ENCODE peak calls at places on chromosomes 1 and 21, in six cellular contexts. H, G, M, L, W and T are unnamed samples.

GRCh38 chr1:46575300-46575699 is 23.9 kb upstream of the KNCN start:
- DNase-seq in G (no peak), L (no peak), M (no peak), W (no peak), H (no peak), T (no peak)

GRCh38 chr1:53582211-53583020 is 123.2 kb downstream of the DMRTB1 start:
- DNase-seq in M (no peak), L (no peak), W (no peak), H (no peak), G (no peak), T (peak; percentile 73)

GRCh38 chr1:161956097-161956496 is 67.6 kb downstream of the OLFML2B start:
- DNase-seq in L (no peak), G (no peak), H (peak; percentile 97), W (no peak), M (no peak), T (no peak)

GRCh38 chr1:107141491-107142369 is 891 bp downstream of the NTNG1 start:
- DNase-seq in L (peak; percentile 82), G (no peak), H (peak; percentile 67), W (peak; percentile 46), M (peak; percentile 68), T (peak; percentile 45)

GRCh38 chr21:37331411-37331810 is 35.2 kb upstream of the DYRK1A start:
- DNase-seq in H (no peak), M (no peak), L (no peak), W (no peak), G (no peak), T (no peak)

GRCh38 chr1:19811206-19811851 is 3.8 kb downstream of the RNF186 start:
- DNase-seq in H (peak; percentile 53), G (peak; percentile 29), W (peak; percentile 59), M (peak; percentile 73), L (peak; percentile 47), T (no peak)

GRCh38 chr1:59018860-59019259 is 235.0 kb upstream of the JUN start:
- DNase-seq in W (no peak), H (no peak), M (no peak), G (peak; percentile 46), L (no peak), T (no peak)

GRCh38 chr1:62841587-62842169 is 57.7 kb downstream of the ATG4C start:
- DNase-seq in H (peak; percentile 70), M (peak; percentile 86), L (peak; percentile 72), G (no peak), W (no peak), T (peak; percentile 14)

GRCh38 chr1:25360596-25361581 is 22.8 kb downstream of the TMEM50A start:
- DNase-seq in H (peak; percentile 78), M (peak; percentile 76), L (peak; percentile 63), G (no peak), W (no peak), T (no peak)

GRCh38 chr21:32260130-32260529 is 18.7 kb downstream of the MIS18A start:
- DNase-seq in G (no peak), L (no peak), W (no peak), H (no peak), M (no peak), T (no peak)

GRCh38 chr1:2349821-2350220 is 41.5 kb downstream of the MORN1 start:
- DNase-seq in W (peak; percentile 20), G (peak; percentile 5), M (no peak), H (no peak), L (no peak), T (no peak)

DNA sequence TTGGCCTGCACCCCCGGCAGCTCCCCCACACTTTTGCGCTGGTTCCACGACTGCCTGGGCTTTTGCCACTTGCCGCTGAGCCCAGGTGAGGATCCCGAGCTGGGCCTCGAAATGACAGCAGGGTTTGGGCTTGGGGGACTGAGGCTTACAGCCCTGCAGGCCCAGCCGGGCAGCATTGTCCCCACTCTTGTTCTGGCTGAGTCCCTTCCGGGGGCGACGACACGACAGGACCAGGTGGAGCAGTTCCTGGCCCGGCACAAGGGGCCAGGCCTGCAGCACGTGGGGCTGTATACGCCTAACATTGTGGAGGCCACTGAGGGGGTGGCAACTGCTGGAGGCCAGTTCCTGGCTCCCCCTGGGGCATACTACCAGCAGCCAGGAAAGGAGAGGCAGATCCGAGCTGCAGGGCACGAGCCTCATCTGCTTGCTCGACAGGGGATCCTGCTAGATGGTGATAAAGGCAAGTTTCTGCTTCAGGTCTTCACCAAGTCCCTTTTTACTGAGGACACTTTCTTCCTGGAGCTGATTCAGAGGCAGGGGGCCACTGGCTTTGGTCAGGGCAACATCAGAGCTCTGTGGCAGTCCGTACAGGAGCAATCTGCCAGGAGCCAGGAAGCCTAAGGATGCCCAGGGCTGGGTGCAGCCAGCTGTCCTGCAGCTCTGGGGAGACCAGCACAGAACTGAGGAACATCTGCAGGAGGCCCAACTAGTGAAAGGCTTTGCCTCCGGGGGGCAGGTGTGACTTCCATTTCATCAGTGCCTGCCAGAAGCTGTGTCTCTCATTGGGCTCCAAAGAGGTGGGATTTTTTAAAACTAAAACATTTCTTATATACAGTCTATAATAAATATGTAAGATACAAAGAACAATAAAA is 1.2 kb downstream of the HPDL start:
- DNase-seq in M (no peak), L (no peak), G (no peak), W (no peak), H (no peak), T (no peak)
- H3K4me3 ChIP-seq in M (no peak overlapping the region), L (no peak overlapping the region), G (peak overlapping the region; percentile 71), W (peak overlapping the region; percentile 58), H (no peak overlapping the region), T (no peak overlapping the region)

GRCh38 chr21:35400233-35400939 is 351.3 kb upstream of the RUNX1 start:
- DNase-seq in H (peak; percentile 65), W (no peak), L (peak; percentile 90), G (no peak), M (peak; percentile 87), T (peak; percentile 39)
- TF ChIP-seq CTCF in H (peak; percentile 56), W (peak; percentile 47), L (peak; percentile 87), G (peak; percentile 59), M (peak; percentile 70), T (peak; percentile 55)

DNA sequence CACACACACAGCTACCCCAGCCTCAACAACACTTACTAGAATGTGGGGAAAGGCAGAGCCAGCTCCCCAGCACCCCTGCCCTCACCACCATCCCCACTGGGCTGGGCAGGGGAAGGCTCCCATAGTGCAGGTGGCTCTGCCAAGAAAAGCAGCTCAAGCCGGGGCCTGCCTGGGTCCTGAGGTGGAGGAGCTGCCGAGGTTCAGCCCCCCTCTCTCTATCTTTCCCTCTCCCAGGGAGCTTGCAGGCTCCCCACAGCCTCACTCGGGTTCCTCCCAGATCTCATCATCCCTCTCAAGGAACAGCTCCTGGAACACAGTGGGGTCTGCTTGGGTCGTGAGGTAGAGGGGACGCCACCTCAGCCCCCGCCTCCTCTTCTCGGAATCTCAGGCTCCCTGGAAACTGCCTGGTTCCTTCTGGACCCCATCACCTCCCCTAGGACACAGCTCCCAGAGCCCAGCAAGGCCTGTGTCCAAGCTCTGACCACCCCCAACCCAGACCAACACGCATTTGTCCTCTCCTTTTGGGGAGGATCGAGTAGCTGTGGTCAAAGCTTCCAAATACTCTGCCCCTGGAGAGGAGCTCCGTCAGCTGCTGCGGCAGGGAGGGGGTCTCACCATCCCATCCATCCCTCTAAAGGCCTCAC is 704 bp downstream of the S100A16 start:
- DNase-seq in H (no peak), G (no peak), W (no peak), M (no peak), L (no peak), T (no peak)
- H3K4me3 ChIP-seq in H (peak overlapping the region; percentile 95), G (peak overlapping the region; percentile 74), W (peak overlapping the region; percentile 62), M (peak overlapping the region; percentile 64), L (peak overlapping the region; percentile 93), T (peak overlapping the region; percentile 70)

GRCh38 chr1:97051823-97052222 is 330.2 kb downstream of the PTBP2 start:
- DNase-seq in G (no peak), W (no peak), M (no peak), L (no peak), H (no peak), T (no peak)

GRCh38 chr1:97053275-97053674 is 331.7 kb downstream of the PTBP2 start:
- DNase-seq in H (no peak), G (no peak), L (no peak), M (no peak), W (no peak), T (no peak)

GRCh38 chr1:97047412-97047793 is 325.8 kb downstream of the PTBP2 start:
- DNase-seq in W (no peak), M (no peak), G (no peak), H (no peak), L (no peak), T (no peak)

GRCh38 chr1:97046765-97047411 is 325.3 kb downstream of the PTBP2 start:
- DNase-seq in M (no peak), W (no peak), G (no peak), H (no peak), L (no peak), T (no peak)

GRCh38 chr1:97050501-97050900 is 328.9 kb downstream of the PTBP2 start:
- DNase-seq in W (no peak), M (peak; percentile 91), L (peak; percentile 51), G (no peak), H (peak; percentile 37), T (peak; percentile 25)
- TF ChIP-seq CTCF in W (no peak), M (peak; percentile 72), L (peak; percentile 66), G (peak; percentile 12), H (peak; percentile 47), T (peak; percentile 50)